ENCODE peak calls at places on chromosomes 11 and 22, in seven cellular contexts. One of them, this sample, is unnamed.

GRCh38 chr11:73330569-73331093 is 22.6 kb downstream of the ARHGEF17 start:
- DNase-seq in activated CD4-positive, alpha-beta T cell treated with anti-CD3 and anti-CD28 coated beads for 36 hours: no peak
- DNase-seq in GM12865: no peak
- DNase-seq in heart left ventricle: no peak
- DNase-seq in C1 segment of cervical spinal cord: no peak
- DNase-seq in cardiac muscle cell: peak
- DNase-seq in astrocyte of the spinal cord: no peak
- DNase-seq in this sample: no peak

GRCh38 chr22:39351689-39352214 is 2.0 kb downstream of the SYNGR1 start:
- DNase-seq in activated CD4-positive, alpha-beta T cell treated with anti-CD3 and anti-CD28 coated beads for 36 hours: no peak
- DNase-seq in GM12865: peak
- DNase-seq in heart left ventricle: no peak
- DNase-seq in C1 segment of cervical spinal cord: no peak
- DNase-seq in cardiac muscle cell: no peak
- DNase-seq in astrocyte of the spinal cord: peak
- DNase-seq in this sample: peak

GRCh38 chr11:94734563-94735275 is 33.4 kb upstream of the AMOTL1 start:
- DNase-seq in activated CD4-positive, alpha-beta T cell treated with anti-CD3 and anti-CD28 coated beads for 36 hours: peak
- DNase-seq in GM12865: no peak
- DNase-seq in heart left ventricle: no peak
- DNase-seq in C1 segment of cervical spinal cord: no peak
- DNase-seq in cardiac muscle cell: no peak
- DNase-seq in astrocyte of the spinal cord: peak
- DNase-seq in this sample: no peak

GRCh38 chr11:45275823-45276222 is 10.3 kb downstream of the SYT13 start:
- DNase-seq in activated CD4-positive, alpha-beta T cell treated with anti-CD3 and anti-CD28 coated beads for 36 hours: no peak
- DNase-seq in GM12865: no peak
- DNase-seq in heart left ventricle: no peak
- DNase-seq in C1 segment of cervical spinal cord: no peak
- DNase-seq in cardiac muscle cell: peak
- DNase-seq in astrocyte of the spinal cord: no peak
- DNase-seq in this sample: no peak

GRCh38 chr22:33335611-33336279 is 277.6 kb upstream of the SYN3 start:
- DNase-seq in activated CD4-positive, alpha-beta T cell treated with anti-CD3 and anti-CD28 coated beads for 36 hours: no peak
- DNase-seq in GM12865: no peak
- DNase-seq in heart left ventricle: no peak
- DNase-seq in C1 segment of cervical spinal cord: no peak
- DNase-seq in cardiac muscle cell: no peak
- DNase-seq in astrocyte of the spinal cord: no peak
- DNase-seq in this sample: no peak

GRCh38 chr11:69352715-69353325 is 58.9 kb downstream of the MYEOV start:
- DNase-seq in activated CD4-positive, alpha-beta T cell treated with anti-CD3 and anti-CD28 coated beads for 36 hours: peak
- DNase-seq in GM12865: no peak
- DNase-seq in heart left ventricle: no peak
- DNase-seq in C1 segment of cervical spinal cord: no peak
- DNase-seq in cardiac muscle cell: peak
- DNase-seq in astrocyte of the spinal cord: peak
- DNase-seq in this sample: peak

GRCh38 chr11:27623945-27624523 is 76.2 kb downstream of the BDNF start:
- DNase-seq in activated CD4-positive, alpha-beta T cell treated with anti-CD3 and anti-CD28 coated beads for 36 hours: no peak
- DNase-seq in GM12865: no peak
- DNase-seq in heart left ventricle: no peak
- DNase-seq in C1 segment of cervical spinal cord: no peak
- DNase-seq in cardiac muscle cell: no peak
- DNase-seq in astrocyte of the spinal cord: no peak
- DNase-seq in this sample: no peak

GRCh38 chr11:66595245-66595904 is 2.4 kb downstream of the CCS start:
- DNase-seq in activated CD4-positive, alpha-beta T cell treated with anti-CD3 and anti-CD28 coated beads for 36 hours: no peak
- DNase-seq in GM12865: no peak
- DNase-seq in heart left ventricle: peak
- DNase-seq in C1 segment of cervical spinal cord: no peak
- DNase-seq in cardiac muscle cell: peak
- DNase-seq in astrocyte of the spinal cord: no peak
- DNase-seq in this sample: no peak

GRCh38 chr11:116376054-116376453 is 396.7 kb downstream of the BUD13 start:
- DNase-seq in activated CD4-positive, alpha-beta T cell treated with anti-CD3 and anti-CD28 coated beads for 36 hours: no peak
- DNase-seq in GM12865: no peak
- DNase-seq in heart left ventricle: no peak
- DNase-seq in C1 segment of cervical spinal cord: no peak
- DNase-seq in cardiac muscle cell: no peak
- DNase-seq in astrocyte of the spinal cord: no peak
- DNase-seq in this sample: no peak

GRCh38 chr11:1878134-1879031 is 13.3 kb downstream of the PRR33 start:
- DNase-seq in activated CD4-positive, alpha-beta T cell treated with anti-CD3 and anti-CD28 coated beads for 36 hours: no peak
- DNase-seq in GM12865: no peak
- DNase-seq in heart left ventricle: peak
- DNase-seq in C1 segment of cervical spinal cord: no peak
- DNase-seq in cardiac muscle cell: no peak
- DNase-seq in astrocyte of the spinal cord: no peak
- DNase-seq in this sample: no peak

GRCh38 chr11:70826541-70826943 is 425.8 kb downstream of the SHANK2 start:
- DNase-seq in activated CD4-positive, alpha-beta T cell treated with anti-CD3 and anti-CD28 coated beads for 36 hours: peak
- DNase-seq in GM12865: no peak
- DNase-seq in heart left ventricle: no peak
- DNase-seq in C1 segment of cervical spinal cord: no peak
- DNase-seq in cardiac muscle cell: peak
- DNase-seq in astrocyte of the spinal cord: no peak
- DNase-seq in this sample: no peak

GRCh38 chr11:63871962-63872832 is 33.3 kb downstream of the MARK2 start:
- DNase-seq in activated CD4-positive, alpha-beta T cell treated with anti-CD3 and anti-CD28 coated beads for 36 hours: peak
- DNase-seq in GM12865: peak
- DNase-seq in heart left ventricle: peak
- DNase-seq in C1 segment of cervical spinal cord: peak
- DNase-seq in cardiac muscle cell: peak
- DNase-seq in astrocyte of the spinal cord: peak
- DNase-seq in this sample: peak

GRCh38 chr11:7246179-7246578 is 5.5 kb upstream of the SYT9 start:
- DNase-seq in activated CD4-positive, alpha-beta T cell treated with anti-CD3 and anti-CD28 coated beads for 36 hours: no peak
- DNase-seq in GM12865: no peak
- DNase-seq in heart left ventricle: no peak
- DNase-seq in C1 segment of cervical spinal cord: no peak
- DNase-seq in cardiac muscle cell: no peak
- DNase-seq in astrocyte of the spinal cord: no peak
- DNase-seq in this sample: no peak

GRCh38 chr11:73990727-73991126 is 8.1 kb upstream of the UCP2 start:
- DNase-seq in activated CD4-positive, alpha-beta T cell treated with anti-CD3 and anti-CD28 coated beads for 36 hours: no peak
- DNase-seq in GM12865: no peak
- DNase-seq in heart left ventricle: no peak
- DNase-seq in C1 segment of cervical spinal cord: no peak
- DNase-seq in cardiac muscle cell: no peak
- DNase-seq in astrocyte of the spinal cord: no peak
- DNase-seq in this sample: no peak

GRCh38 chr11:131278472-131278871 is 91.9 kb upstream of the NTM start:
- DNase-seq in activated CD4-positive, alpha-beta T cell treated with anti-CD3 and anti-CD28 coated beads for 36 hours: no peak
- DNase-seq in GM12865: no peak
- DNase-seq in heart left ventricle: no peak
- DNase-seq in C1 segment of cervical spinal cord: no peak
- DNase-seq in cardiac muscle cell: no peak
- DNase-seq in astrocyte of the spinal cord: no peak
- DNase-seq in this sample: no peak

GRCh38 chr11:2769409-2769778 is 69.6 kb upstream of the KCNQ1OT1 start:
- DNase-seq in activated CD4-positive, alpha-beta T cell treated with anti-CD3 and anti-CD28 coated beads for 36 hours: peak
- DNase-seq in GM12865: no peak
- DNase-seq in heart left ventricle: peak
- DNase-seq in C1 segment of cervical spinal cord: no peak
- DNase-seq in cardiac muscle cell: no peak
- DNase-seq in astrocyte of the spinal cord: no peak
- DNase-seq in this sample: peak

GRCh38 chr22:46044718-46045458 is 67.9 kb upstream of the WNT7B start:
- DNase-seq in activated CD4-positive, alpha-beta T cell treated with anti-CD3 and anti-CD28 coated beads for 36 hours: no peak
- DNase-seq in GM12865: no peak
- DNase-seq in heart left ventricle: peak
- DNase-seq in C1 segment of cervical spinal cord: no peak
- DNase-seq in cardiac muscle cell: peak
- DNase-seq in astrocyte of the spinal cord: no peak
- DNase-seq in this sample: no peak

GRCh38 chr22:44096736-44097135 is 72.6 kb downstream of the PARVB start:
- DNase-seq in activated CD4-positive, alpha-beta T cell treated with anti-CD3 and anti-CD28 coated beads for 36 hours: no peak
- DNase-seq in GM12865: no peak
- DNase-seq in heart left ventricle: no peak
- DNase-seq in C1 segment of cervical spinal cord: no peak
- DNase-seq in cardiac muscle cell: no peak
- DNase-seq in astrocyte of the spinal cord: no peak
- DNase-seq in this sample: no peak

GRCh38 chr11:35580397-35580781 is 37.9 kb upstream of the FJX1 start:
- DNase-seq in activated CD4-positive, alpha-beta T cell treated with anti-CD3 and anti-CD28 coated beads for 36 hours: no peak
- DNase-seq in GM12865: no peak
- DNase-seq in heart left ventricle: no peak
- DNase-seq in C1 segment of cervical spinal cord: no peak
- DNase-seq in cardiac muscle cell: no peak
- DNase-seq in astrocyte of the spinal cord: no peak
- DNase-seq in this sample: no peak

GRCh38 chr11:76184551-76184993 is 21.7 kb downstream of the WNT11 start:
- DNase-seq in activated CD4-positive, alpha-beta T cell treated with anti-CD3 and anti-CD28 coated beads for 36 hours: no peak
- DNase-seq in GM12865: no peak
- DNase-seq in heart left ventricle: no peak
- DNase-seq in C1 segment of cervical spinal cord: no peak
- DNase-seq in cardiac muscle cell: peak
- DNase-seq in astrocyte of the spinal cord: no peak
- DNase-seq in this sample: no peak

This sample was measured in GM13976.